ENCODE peak calls at places on chromosomes 4 and X, in four cellular contexts. O is non-pigmented ciliary epithelial cell, B is adipocyte, M is ascending aorta. U is an unnamed sample.

GRCh38 chr4:161827013-161827412 is 336.8 kb downstream of the FSTL5 start:
- DNase-seq in O (no peak), B (no peak), M (no peak), U (no peak)

GRCh38 chr4:40492747-40493146 is 136.9 kb downstream of the RBM47 start:
- DNase-seq in O (no peak), B (no peak), M (no peak), U (no peak)

GRCh38 chr4:159267023-159267939 is 164.4 kb downstream of the RAPGEF2 start:
- DNase-seq in O (no peak), B (peak; percentile 29), M (no peak), U (no peak)

GRCh38 chrX:31132803-31133202 is 61.0 kb upstream of the FTHL17 start:
- DNase-seq in O (no peak), B (no peak), M (no peak), U (no peak)

GRCh38 chr4:88646528-88647280 is 50.9 kb downstream of the NAP1L5 start:
- DNase-seq in O (no peak), B (no peak), M (no peak), U (no peak)

GRCh38 chr4:162274354-162274753 is 110.6 kb upstream of the FSTL5 start:
- DNase-seq in O (no peak), B (no peak), M (no peak), U (no peak)

GRCh38 chr4:148740701-148741100 is 298.5 kb upstream of the NR3C2 start:
- DNase-seq in O (no peak), B (no peak), M (no peak), U (no peak)

GRCh38 chrX:131841496-131842410 is 181.3 kb upstream of the STK26 start:
- DNase-seq in O (no peak), B (peak; percentile 77), M (no peak), U (no peak)

GRCh38 chrX:153974003-153974725 is 1.6 kb downstream of the TMEM187 start:
- DNase-seq in O (no peak), B (no peak), M (no peak), U (no peak)

GRCh38 chr4:87555751-87556619 is 26.8 kb upstream of the SPARCL1 start:
- DNase-seq in O (peak; percentile 11), B (peak; percentile 65), M (peak; percentile 27), U (no peak)

GRCh38 chr4:14110407-14110806 is 482.9 kb upstream of the BOD1L1 start:
- DNase-seq in O (peak; percentile 43), B (peak; percentile 59), M (no peak), U (no peak)

GRCh38 chrX:2320089-2320488 is 180.7 kb downstream of the DHRSX start:
- DNase-seq in O (no peak), B (no peak), M (no peak), U (no peak)

GRCh38 chr4:14568356-14568755 is 433.9 kb upstream of the CPEB2 start:
- DNase-seq in O (no peak), B (peak; percentile 7), M (no peak), U (no peak)

GRCh38 chrX:19070555-19070994 is 51.7 kb downstream of the ADGRG2 start:
- DNase-seq in O (no peak), B (no peak), M (no peak), U (no peak)

GRCh38 chr4:8649631-8650261 is 57.2 kb downstream of the CPZ start:
- DNase-seq in O (no peak), B (no peak), M (no peak), U (no peak)

GRCh38 chrX:1385824-1386223 is 6.1 kb downstream of the SLC25A6 start:
- DNase-seq in O (no peak), B (no peak), M (no peak), U (no peak)

GRCh38 chrX:1883772-1884171 is 268.9 kb downstream of the ASMT start:
- DNase-seq in O (no peak), B (no peak), M (no peak), U (no peak)

GRCh38 chr4:101307901-101308300 is 39.4 kb downstream of the PPP3CA start:
- DNase-seq in O (no peak), B (peak; percentile 26), M (no peak), U (no peak)

GRCh38 chrX:115494133-115494532 is 66.8 kb upstream of the PLS3 start:
- DNase-seq in O (no peak), B (peak; percentile 40), M (no peak), U (no peak)

GRCh38 chrX:38701073-38701472 is 100.2 kb upstream of the MID1IP1 start:
- DNase-seq in O (no peak), B (no peak), M (no peak), U (no peak)

GRCh38 chr4:2794707-2795557 is 2.0 kb downstream of the SH3BP2 start:
- DNase-seq in O (peak; percentile 35), B (peak; percentile 73), M (peak; percentile 17), U (no peak)

GRCh38 chrX:136159615-136160025 is 12.3 kb downstream of the FHL1 start:
- DNase-seq in O (no peak), B (no peak), M (no peak), U (no peak)

GRCh38 chr4:98245226-98245625 is 16.0 kb upstream of the RAP1GDS1 start:
- DNase-seq in O (no peak), B (no peak), M (no peak), U (no peak)

GRCh38 chr4:43233321-43233720 is 340.8 kb downstream of the GRXCR1 start:
- DNase-seq in O (no peak), B (no peak), M (no peak), U (no peak)